ENCODE peak calls at places on chromosomes 13 and 19, in five cellular contexts. Y is GM10248, U is GM12865, K is A549, E is thoracic aorta. J is an unnamed sample.

GRCh38 chr19:11265785-11266236 is 3.5 kb upstream of the DOCK6 start:
- DNase-seq in Y (no peak), U (no peak), K (peak), E (no peak), J (no peak)

GRCh38 chr19:44750713-44751112 is 2.2 kb downstream of the BCL3 start:
- DNase-seq in Y (no peak), U (no peak), K (no peak), E (no peak), J (no peak)

GRCh38 chr19:48698046-48698445 is 2.3 kb downstream of the FUT2 start:
- DNase-seq in Y (no peak), U (no peak), K (no peak), E (no peak), J (no peak)

GRCh38 chr13:40031031-40031430 is 375.6 kb downstream of the COG6 start:
- DNase-seq in Y (no peak), U (no peak), K (no peak), E (no peak), J (no peak)

GRCh38 chr13:42652642-42653415 is 78.9 kb downstream of the TNFSF11 start:
- DNase-seq in Y (no peak), U (no peak), K (no peak), E (no peak), J (no peak)

GRCh38 chr13:101204270-101205011 is 211.9 kb downstream of the NALCN start:
- DNase-seq in Y (no peak), U (no peak), K (no peak), E (no peak), J (no peak)

GRCh38 chr13:35349673-35350278 is 126.7 kb downstream of the MAB21L1 start:
- DNase-seq in Y (peak), U (peak), K (peak), E (no peak), J (no peak)

GRCh38 chr19:55075366-55075998 is at the start of gene EPS8L1:
- DNase-seq in Y (no peak), U (no peak), K (no peak), E (no peak), J (no peak)

GRCh38 chr19:50569023-50569697 is 925 bp upstream of the LRRC4B start:
- DNase-seq in Y (no peak), U (no peak), K (no peak), E (no peak), J (no peak)

GRCh38 chr19:6534451-6535093 is 3.7 kb downstream of the TNFSF9 start:
- DNase-seq in Y (no peak), U (peak), K (no peak), E (no peak), J (no peak)

GRCh38 chr19:33468361-33469170 is 53.0 kb downstream of the PEPD start:
- DNase-seq in Y (no peak), U (no peak), K (no peak), E (no peak), J (no peak)

GRCh38 chr13:113928701-113929627 is 44.9 kb downstream of the C13orf46 start:
- DNase-seq in Y (no peak), U (no peak), K (no peak), E (peak), J (no peak)

GRCh38 chr13:107799001-107799400 is 416.3 kb downstream of the LIG4 start:
- DNase-seq in Y (no peak), U (no peak), K (no peak), E (no peak), J (no peak)

GRCh38 chr19:5801796-5802616 is 2.9 kb upstream of the NRTN start:
- DNase-seq in Y (no peak), U (no peak), K (no peak), E (no peak), J (no peak)

GRCh38 chr19:56105090-56105701 is 15.9 kb downstream of the ZNF787 start:
- DNase-seq in Y (peak), U (no peak), K (peak), E (peak), J (peak)

GRCh38 chr13:51180853-51181511 is 41.2 kb upstream of the FAM124A start:
- DNase-seq in Y (no peak), U (no peak), K (no peak), E (no peak), J (no peak)
- TF ChIP-seq CTCF in Y (no peak), U (no peak), K (no peak), E (no peak), J (no peak)

GRCh38 chr19:30085394-30085793 is 143.4 kb downstream of the URI1 start:
- DNase-seq in Y (no peak), U (no peak), K (no peak), E (no peak), J (no peak)
- TF ChIP-seq CTCF in Y (no peak), U (no peak), K (peak), E (no peak), J (no peak)

GRCh38 chr13:23870356-23871146 is 18.6 kb downstream of the MIPEP start:
- DNase-seq in Y (no peak), U (peak), K (no peak), E (no peak), J (no peak)

GRCh38 chr13:23868521-23868920 is 20.7 kb downstream of the MIPEP start:
- DNase-seq in Y (no peak), U (no peak), K (no peak), E (no peak), J (no peak)

GRCh38 chr13:23867027-23867491 is 22.1 kb downstream of the MIPEP start:
- DNase-seq in Y (no peak), U (no peak), K (no peak), E (no peak), J (no peak)

GRCh38 chr13:23876265-23876664 is 12.9 kb downstream of the MIPEP start:
- DNase-seq in Y (no peak), U (peak), K (no peak), E (no peak), J (no peak)

DNA sequence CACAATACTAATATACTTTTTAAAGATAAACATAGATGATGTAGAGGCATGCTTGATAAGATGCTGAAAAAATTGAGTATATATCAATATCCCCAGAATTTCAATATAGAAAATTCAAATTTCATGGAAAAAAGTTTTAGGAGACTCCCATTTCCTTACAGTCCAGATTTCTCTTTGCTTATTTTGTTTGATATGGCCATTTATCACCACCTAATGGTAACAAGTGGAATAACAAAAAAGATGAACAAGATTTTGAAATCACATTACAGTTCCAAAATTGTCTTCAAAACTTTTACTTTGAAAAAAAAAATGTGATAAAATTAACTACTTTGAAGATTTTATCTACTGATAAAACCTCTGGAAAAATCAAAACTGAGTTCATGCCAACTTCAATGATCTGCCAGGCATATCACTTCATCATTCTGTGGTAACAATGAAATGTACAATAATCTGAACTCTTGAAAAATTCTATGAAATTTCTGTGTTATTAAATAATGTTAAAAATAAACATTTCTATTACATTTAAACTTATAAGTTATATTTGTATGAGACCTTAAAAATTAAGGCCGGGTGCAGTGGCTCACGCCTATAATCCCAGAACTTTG is 17.5 kb downstream of the MIPEP start:
- DNase-seq in Y (peak), U (no peak), K (no peak), E (no peak), J (no peak)
- TF ChIP-seq CTCF in Y (peak), U (peak), K (peak), E (peak), J (peak)

GRCh38 chr13:109873351-109874123 is 87.2 kb upstream of the IRS2 start:
- DNase-seq in Y (no peak), U (no peak), K (no peak), E (no peak), J (no peak)

GRCh38 chr13:109872864-109873263 is 86.5 kb upstream of the IRS2 start:
- DNase-seq in Y (no peak), U (no peak), K (no peak), E (no peak), J (no peak)

GRCh38 chr13:109875746-109876145 is 89.4 kb upstream of the IRS2 start:
- DNase-seq in Y (no peak), U (no peak), K (no peak), E (no peak), J (no peak)

GRCh38 chr13:109874444-109874920 is 88.1 kb upstream of the IRS2 start:
- DNase-seq in Y (no peak), U (no peak), K (no peak), E (no peak), J (no peak)

GRCh38 chr13:109874921-109875454 is 88.6 kb upstream of the IRS2 start:
- DNase-seq in Y (no peak), U (no peak), K (no peak), E (no peak), J (no peak)
- TF ChIP-seq CTCF in Y (no peak), U (no peak), K (no peak), E (no peak), J (no peak)

DNA sequence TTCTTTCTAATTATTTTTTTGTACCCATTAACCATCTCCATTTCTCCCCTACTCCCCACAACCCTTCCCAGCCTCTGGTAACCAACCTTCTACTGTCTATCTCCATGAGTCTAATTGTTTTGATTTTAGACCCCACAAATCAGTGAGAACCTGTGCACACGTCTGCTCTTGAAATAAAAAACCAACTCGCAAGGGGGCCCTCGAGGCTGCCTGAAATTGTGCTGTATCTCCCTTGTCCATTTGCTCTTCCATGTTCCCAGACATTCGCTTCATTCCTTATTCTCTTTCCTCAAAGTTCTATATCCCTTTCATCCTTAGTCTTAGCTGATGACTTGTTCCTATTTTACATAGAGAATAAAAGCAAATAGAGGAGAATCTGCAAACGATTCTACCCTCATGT is 95.0 kb downstream of the GPC5 start:
- DNase-seq in Y (no peak), U (no peak), K (no peak), E (no peak), J (no peak)
- TF ChIP-seq CTCF in Y (no peak), U (no peak), K (no peak), E (no peak), J (no peak)